ENCODE peak calls at places on chromosomes 16 and 17, in five cellular contexts. J, G, F, M and V are unnamed samples.

GRCh38 chr17:1590031-1590746 is 27.6 kb upstream of the PITPNA start:
- DNase-seq in G (peak; percentile 67), J (peak; percentile 63), F (no peak), M (no peak), V (no peak)

GRCh38 chr16:57379579-57379978 is 7.3 kb downstream of the CX3CL1 start:
- DNase-seq in M (no peak), J (no peak), G (no peak), F (no peak), V (no peak)

GRCh38 chr16:65570261-65570660 is 448.4 kb upstream of the CDH11 start:
- DNase-seq in J (no peak), G (no peak), M (no peak), F (no peak), V (no peak)

GRCh38 chr16:84088695-84089395 is 27.9 kb downstream of the MBTPS1 start:
- DNase-seq in J (no peak), F (peak; percentile 65), G (peak; percentile 37), M (peak; percentile 35), V (peak; percentile 32)

GRCh38 chr16:72211085-72211484 is 39.1 kb upstream of the PMFBP1 start:
- DNase-seq in M (no peak), G (no peak), F (no peak), J (no peak), V (no peak)

GRCh38 chr17:73950515-73950914 is 253.0 kb upstream of the RPL38 start:
- DNase-seq in F (no peak), G (no peak), M (no peak), J (no peak), V (no peak)

GRCh38 chr17:81453712-81454111 is 58.5 kb downstream of the BAHCC1 start:
- DNase-seq in M (no peak), F (peak; percentile 63), G (no peak), J (no peak), V (no peak)

GRCh38 chr17:8121531-8122390 is 2.1 kb downstream of the HES7 start:
- DNase-seq in F (peak; percentile 37), M (peak; percentile 50), J (peak; percentile 43), G (peak; percentile 59), V (no peak)

GRCh38 chr16:56950455-56950854 is 11.3 kb upstream of the CETP start:
- DNase-seq in F (no peak), M (no peak), G (no peak), J (no peak), V (no peak)

GRCh38 chr16:75138636-75139035 is 9.7 kb upstream of the ZFP1 start:
- DNase-seq in F (peak; percentile 8), G (no peak), M (no peak), J (no peak), V (no peak)

GRCh38 chr16:88685156-88686061 is 898 bp downstream of the SNAI3 start:
- DNase-seq in G (no peak), F (peak; percentile 62), M (peak; percentile 61), J (no peak), V (no peak)

GRCh38 chr17:46831573-46832305 is 13.2 kb upstream of the WNT3 start:
- DNase-seq in G (no peak), F (no peak), M (no peak), J (no peak), V (no peak)

GRCh38 chr17:63476857-63477470 is at the start of gene ACE:
- DNase-seq in F (peak; percentile 45), J (no peak), G (peak; percentile 45), M (no peak), V (no peak)

GRCh38 chr16:77406680-77407079 is 28.2 kb downstream of the ADAMTS18 start:
- DNase-seq in M (no peak), G (no peak), F (no peak), J (no peak), V (no peak)